ENCODE peak calls at places on chromosomes 13 and 19, in nine cellular contexts. E is GM23338, Q is H1, W is transverse colon, N is suprapubic skin, R is endothelial cell of umbilical vein, O is SK-N-SH, V is sigmoid colon, Y is GM12891. S is an unnamed sample.

GRCh38 chr13:51780099-51780498 is 23.9 kb downstream of the DHRS12 start:
- DNase-seq in W (no peak), O (no peak), E (no peak), R (no peak), Q (no peak), N (no peak), Y (no peak), V (no peak), S (no peak)

GRCh38 chr19:13044160-13044853 is 49.0 kb downstream of the NFIX start:
- DNase-seq in V (no peak), N (no peak), O (no peak), Y (no peak), R (no peak), W (no peak), Q (no peak), E (no peak), S (no peak)

GRCh38 chr13:97348569-97349100 is 85.3 kb upstream of the RAP2A start:
- DNase-seq in R (no peak), V (no peak), Y (no peak), E (no peak), N (no peak), O (no peak), W (no peak), Q (no peak), S (no peak)

GRCh38 chr13:28678809-28679208 is 19.9 kb downstream of the POMP start:
- DNase-seq in O (no peak), V (no peak), Q (no peak), N (no peak), W (no peak), R (peak; percentile 27), E (peak; percentile 24), Y (no peak), S (no peak)

GRCh38 chr13:73618275-73618865 is 515.8 kb downstream of the KLF12 start:
- DNase-seq in Y (no peak), E (peak; percentile 13), O (no peak), R (no peak), Q (no peak), N (no peak), V (no peak), W (peak; percentile 51), S (peak; percentile 49)

GRCh38 chr19:38913958-38914357 is 2.0 kb upstream of the CCER2 start:
- DNase-seq in V (no peak), E (no peak), R (no peak), Q (no peak), O (peak; percentile 20), N (no peak), W (no peak), Y (no peak), S (no peak)

GRCh38 chr13:99275093-99275469 is 16.9 kb upstream of the GPR18 start:
- DNase-seq in R (no peak), Y (no peak), E (no peak), Q (no peak), N (no peak), W (no peak), O (no peak), V (no peak), S (no peak)

GRCh38 chr19:11421607-11422098 is 2.5 kb upstream of the RGL3 start:
- DNase-seq in O (peak; percentile 77), W (peak; percentile 63), V (no peak), Q (peak; percentile 100), R (no peak), N (no peak), Y (no peak), E (peak; percentile 94), S (peak; percentile 72)

GRCh38 chr19:50739841-50740426 is 16.8 kb downstream of the CLEC11A start:
- DNase-seq in V (no peak), Q (peak; percentile 68), O (no peak), E (peak; percentile 85), N (no peak), Y (no peak), W (no peak), R (no peak), S (no peak)

GRCh38 chr19:50739132-50739746 is 16.1 kb downstream of the CLEC11A start:
- DNase-seq in O (no peak), W (no peak), E (no peak), R (no peak), Y (no peak), N (no peak), V (no peak), Q (no peak), S (no peak)

GRCh38 chr19:50735869-50736268 is 12.7 kb downstream of the CLEC11A start:
- DNase-seq in N (no peak), Y (no peak), W (no peak), O (no peak), Q (no peak), R (no peak), V (no peak), E (no peak), S (no peak)

GRCh38 chr19:50741179-50741933 is 18.2 kb downstream of the CLEC11A start:
- DNase-seq in O (no peak), E (no peak), V (no peak), Q (no peak), W (no peak), R (peak; percentile 73), Y (no peak), N (no peak), S (no peak)

DNA sequence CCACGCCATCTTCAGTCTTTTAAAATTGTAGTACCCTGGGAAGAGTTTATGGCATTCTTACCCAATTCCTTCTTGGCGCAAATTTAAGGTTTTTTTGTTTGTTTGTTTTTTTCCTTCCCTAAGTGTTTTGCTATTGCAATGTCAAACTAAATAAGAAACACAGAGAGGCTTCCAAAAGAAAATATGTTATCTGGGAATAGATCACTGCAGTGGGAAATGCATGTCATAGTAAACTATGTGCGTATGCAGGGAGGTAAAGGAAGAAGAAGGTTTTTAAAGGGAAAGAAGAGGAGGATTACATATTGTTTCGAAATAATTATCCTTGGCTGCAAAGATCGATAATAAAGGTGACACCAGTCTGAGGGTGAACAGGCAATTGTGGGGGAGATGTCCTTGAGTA is 13.2 kb downstream of the CLEC11A start:
- DNase-seq in N (no peak), Q (no peak), W (no peak), E (no peak), Y (no peak), R (no peak), O (no peak), V (no peak), S (no peak)
- TF ChIP-seq POLR2AphosphoS5 in N (no peak), Q (no peak), W (no peak), E (no peak), Y (no peak), R (no peak), O (no peak), V (no peak), S (no peak)

GRCh38 chr13:80341098-80341701 is at the start of gene SPRY2:
- DNase-seq in V (peak; percentile 97), E (peak; percentile 97), Y (no peak), Q (peak; percentile 85), R (peak; percentile 97), N (peak; percentile 96), O (peak; percentile 92), W (peak; percentile 94), S (peak; percentile 93)

GRCh38 chr13:80340643-80341097 is 256 bp downstream of the SPRY2 start:
- DNase-seq in R (peak; percentile 66), E (no peak), Y (no peak), V (peak; percentile 73), N (peak; percentile 65), Q (no peak), W (no peak), O (no peak), S (no peak)

GRCh38 chr13:80339578-80339840 is 1.4 kb downstream of the SPRY2 start:
- DNase-seq in Y (no peak), O (peak; percentile 63), E (peak; percentile 56), N (no peak), V (no peak), Q (no peak), R (no peak), W (no peak), S (no peak)

GRCh38 chr13:80338781-80339577 is 1.9 kb downstream of the SPRY2 start:
- DNase-seq in V (peak; percentile 85), W (peak; percentile 60), Y (no peak), E (peak; percentile 72), R (peak; percentile 84), O (peak; percentile 77), N (peak; percentile 78), Q (peak; percentile 66), S (peak; percentile 61)

GRCh38 chr13:80339841-80340642 is 884 bp downstream of the SPRY2 start:
- DNase-seq in Y (no peak), W (peak; percentile 68), N (peak; percentile 74), E (peak; percentile 31), V (peak; percentile 74), O (peak; percentile 60), Q (peak; percentile 61), R (peak; percentile 49), S (peak; percentile 46)
- TF ChIP-seq POLR2AphosphoS5 in Y (no peak), W (peak; percentile 69), N (no peak), E (no peak), V (no peak), O (no peak), Q (peak; percentile 25), R (no peak), S (no peak)

GRCh38 chr13:40667622-40667978 is 1.2 kb upstream of the FOXO1 start:
- DNase-seq in O (no peak), V (peak; percentile 71), R (peak; percentile 35), Y (no peak), N (peak; percentile 73), W (peak; percentile 38), E (peak; percentile 85), Q (peak; percentile 68), S (no peak)

GRCh38 chr13:40665061-40665753 is 1.2 kb downstream of the FOXO1 start:
- DNase-seq in E (peak; percentile 47), R (no peak), Q (peak; percentile 69), V (no peak), W (peak; percentile 55), O (peak; percentile 57), N (no peak), Y (peak; percentile 13), S (peak; percentile 40)

GRCh38 chr13:40665754-40666057 is 735 bp downstream of the FOXO1 start:
- DNase-seq in E (no peak), Q (no peak), V (no peak), W (no peak), O (peak; percentile 65), Y (peak; percentile 32), R (no peak), N (no peak), S (no peak)

GRCh38 chr13:40666905-40667621 is 622 bp upstream of the FOXO1 start:
- DNase-seq in N (peak; percentile 86), W (peak; percentile 46), Q (peak; percentile 67), R (no peak), V (peak; percentile 78), O (peak; percentile 86), E (peak; percentile 70), Y (no peak), S (peak; percentile 48)

GRCh38 chr13:40666058-40666904 is at the start of gene FOXO1:
- DNase-seq in R (peak; percentile 79), W (peak; percentile 91), E (peak; percentile 81), V (peak; percentile 94), Q (peak; percentile 90), O (peak; percentile 100), Y (peak; percentile 92), N (peak; percentile 89), S (peak; percentile 91)
- TF ChIP-seq POLR2AphosphoS5 in R (peak; percentile 98), W (peak; percentile 95), E (peak; percentile 73), V (peak; percentile 95), Q (peak; percentile 66), O (peak; percentile 17), Y (peak; percentile 67), N (no peak), S (peak; percentile 67)

DNA sequence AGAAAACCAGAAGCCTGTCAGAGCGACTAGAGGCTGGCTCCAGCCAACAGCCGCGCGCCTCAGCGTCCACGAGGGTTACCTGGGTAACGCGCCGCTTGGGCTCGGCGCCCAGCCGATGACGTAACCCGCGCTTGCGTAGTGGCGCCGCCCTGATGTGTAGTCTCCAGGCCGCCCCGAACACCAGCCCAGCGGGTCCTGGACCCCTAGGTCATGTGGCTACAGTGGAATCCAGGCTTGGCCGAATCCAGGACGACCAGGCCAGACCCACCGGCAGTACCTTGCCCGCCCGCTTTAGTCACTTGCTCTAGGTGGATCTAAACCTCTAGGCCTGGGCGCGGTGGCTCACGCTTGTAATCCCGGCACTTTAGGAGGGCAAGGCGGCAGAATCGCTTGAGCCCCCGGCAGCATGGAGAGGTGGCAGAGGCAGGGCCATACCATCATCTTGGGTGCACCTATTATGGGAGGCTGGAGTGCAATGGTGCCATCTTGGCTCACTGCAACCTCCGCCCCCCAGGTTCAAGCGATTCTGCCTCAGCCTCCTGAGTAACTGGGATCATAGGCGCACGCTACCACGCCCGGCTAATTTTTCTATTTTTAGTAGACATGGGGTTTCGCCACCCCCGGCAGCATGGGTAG is 7.2 kb upstream of the ZNF606 start:
- DNase-seq in V (peak; percentile 89), O (no peak), N (peak; percentile 76), R (peak; percentile 75), E (peak; percentile 90), Q (no peak), Y (peak; percentile 84), W (peak; percentile 84), S (peak; percentile 72)
- TF ChIP-seq POLR2AphosphoS5 in V (peak; percentile 19), O (no peak), N (no peak), R (peak; percentile 44), E (no peak), Q (no peak), Y (peak; percentile 49), W (peak; percentile 56), S (no peak)